ENCODE peak calls at places on chromosome 14, in eight cellular contexts. H, I, Z, D, K, W, S and F are unnamed samples.

GRCh38 chr14:69695664-69696527 is 71.0 kb upstream of the SRSF5 start:
- DNase-seq in H (no peak), I (no peak), Z (no peak), D (peak), K (no peak), W (no peak), S (no peak), F (no peak)

GRCh38 chr14:52055215-52055614 is 13.6 kb downstream of the NID2 start:
- DNase-seq in H (no peak), I (no peak), Z (no peak), D (no peak), K (no peak), W (no peak), S (no peak), F (no peak)

GRCh38 chr14:71591929-71592328 is 340.3 kb upstream of the RGS6 start:
- DNase-seq in H (no peak), I (peak), Z (no peak), D (no peak), K (no peak), W (no peak), S (no peak), F (no peak)

GRCh38 chr14:64198021-64198420 is 96.2 kb downstream of the ESR2 start:
- DNase-seq in H (no peak), I (no peak), Z (no peak), D (no peak), K (no peak), W (no peak), S (no peak), F (no peak)

GRCh38 chr14:94394025-94394493 is 5.7 kb upstream of the SERPINA1 start:
- DNase-seq in H (no peak), I (no peak), Z (no peak), D (no peak), K (no peak), W (no peak), S (no peak), F (no peak)

GRCh38 chr14:105495990-105496830 is 5.2 kb downstream of the TEDC1 start:
- DNase-seq in H (no peak), I (peak), Z (no peak), D (no peak), K (no peak), W (no peak), S (peak), F (no peak)

GRCh38 chr14:72632727-72633126 is 261.2 kb downstream of the DPF3 start:
- DNase-seq in H (no peak), I (no peak), Z (no peak), D (no peak), K (no peak), W (no peak), S (no peak), F (no peak)

GRCh38 chr14:85250369-85250768 is 279.6 kb upstream of the FLRT2 start:
- DNase-seq in H (peak), I (no peak), Z (no peak), D (no peak), K (no peak), W (no peak), S (no peak), F (no peak)

GRCh38 chr14:50410921-50411320 is 14.2 kb upstream of the CDKL1 start:
- DNase-seq in H (no peak), I (peak), Z (no peak), D (no peak), K (no peak), W (no peak), S (no peak), F (no peak)

GRCh38 chr14:49975286-49975685 is 82.4 kb downstream of the ARF6 start:
- DNase-seq in H (no peak), I (peak), Z (peak), D (no peak), K (no peak), W (no peak), S (no peak), F (no peak)

GRCh38 chr14:77570706-77571293 is 45.6 kb downstream of the SPTLC2 start:
- DNase-seq in H (no peak), I (peak), Z (no peak), D (no peak), K (no peak), W (no peak), S (no peak), F (no peak)
- H3K27ac ChIP-seq in H (no peak), I (no peak), Z (peak), D (no peak), K (no peak), W (no peak), S (no peak), F (no peak)

GRCh38 chr14:61434315-61434714 is 112.9 kb downstream of the PRKCH start:
- DNase-seq in H (no peak), I (peak), Z (no peak), D (no peak), K (no peak), W (no peak), S (no peak), F (no peak)

GRCh38 chr14:61435563-61436337 is 114.4 kb downstream of the PRKCH start:
- DNase-seq in H (no peak), I (peak), Z (no peak), D (no peak), K (no peak), W (no peak), S (no peak), F (no peak)

GRCh38 chr14:61437383-61437782 is 116.0 kb downstream of the PRKCH start:
- DNase-seq in H (no peak), I (no peak), Z (no peak), D (no peak), K (no peak), W (no peak), S (no peak), F (no peak)

GRCh38 chr14:61433169-61433568 is 111.8 kb downstream of the PRKCH start:
- DNase-seq in H (no peak), I (no peak), Z (no peak), D (no peak), K (no peak), W (no peak), S (no peak), F (no peak)

GRCh38 chr14:61433822-61434221 is 112.4 kb downstream of the PRKCH start:
- DNase-seq in H (no peak), I (no peak), Z (no peak), D (no peak), K (no peak), W (no peak), S (no peak), F (no peak)
- H3K27ac ChIP-seq in H (no peak), I (no peak), Z (no peak), D (no peak), K (no peak), W (no peak), S (no peak), F (no peak)

GRCh38 chr14:75427482-75428229 is at the start of gene JDP2:
- DNase-seq in H (peak), I (peak), Z (peak), D (peak), K (peak), W (peak), S (peak), F (peak)
- H3K27ac ChIP-seq in H (no peak), I (no peak), Z (peak), D (peak), K (peak), W (peak), S (peak), F (peak)

DNA sequence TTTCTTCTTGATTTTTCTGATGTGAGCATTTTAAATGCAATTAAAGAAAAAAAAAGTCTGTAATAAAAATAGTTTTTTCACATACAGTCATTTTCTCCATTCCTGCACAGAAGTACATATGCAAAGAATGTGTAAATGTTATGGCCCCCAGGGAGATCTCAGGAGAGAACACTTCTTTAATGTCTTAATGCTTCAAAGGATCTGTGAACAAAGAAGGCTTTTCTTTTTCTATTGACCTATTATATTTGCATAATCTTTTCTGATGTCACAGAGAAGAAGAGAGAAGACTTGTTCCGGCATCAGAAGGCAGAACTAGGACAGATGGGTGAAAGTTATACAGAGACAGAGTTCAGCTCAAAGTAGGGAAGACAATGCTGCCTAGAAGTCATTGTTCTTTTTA is 413.5 kb upstream of the STXBP6 start:
- DNase-seq in H (no peak), I (no peak), Z (no peak), D (no peak), K (no peak), W (no peak), S (no peak), F (no peak)
- H3K27ac ChIP-seq in H (no peak), I (no peak), Z (no peak), D (no peak), K (no peak), W (no peak), S (no peak), F (no peak)

GRCh38 chr14:22556990-22557623 is 31.9 kb downstream of the DAD1 start:
- DNase-seq in H (peak), I (peak), Z (peak), D (peak), K (peak), W (peak), S (peak), F (peak)

GRCh38 chr14:22557846-22558220 is 31.2 kb downstream of the DAD1 start:
- DNase-seq in H (no peak), I (no peak), Z (no peak), D (no peak), K (no peak), W (no peak), S (no peak), F (no peak)

GRCh38 chr14:22560638-22561365 is 28.2 kb downstream of the DAD1 start:
- DNase-seq in H (no peak), I (peak), Z (no peak), D (peak), K (no peak), W (peak), S (no peak), F (no peak)

GRCh38 chr14:22558221-22558913 is 30.7 kb downstream of the DAD1 start:
- DNase-seq in H (no peak), I (peak), Z (no peak), D (no peak), K (no peak), W (no peak), S (no peak), F (no peak)

GRCh38 chr14:22559041-22559440 is 30.0 kb downstream of the DAD1 start:
- DNase-seq in H (no peak), I (no peak), Z (no peak), D (no peak), K (no peak), W (no peak), S (no peak), F (no peak)
- H3K27ac ChIP-seq in H (no peak), I (no peak), Z (no peak), D (peak), K (no peak), W (peak), S (peak), F (peak)